ENCODE peak calls at places on chromosomes 12 and 14, in four cellular contexts. R, M, O and Z are unnamed samples.
A peak's percentile ranks its signal among the peaks of the same experiment; 100 is the strongest.

GRCh38 chr12:39620664-39621658 is 1.4 kb upstream of the ABCD2 start:
- DNase-seq in R (peak; percentile 38), M (peak; percentile 16), O (peak; percentile 23), Z (no peak)

GRCh38 chr12:121783771-121784170 is 9.7 kb downstream of the RHOF start:
- DNase-seq in R (no peak), O (no peak), M (peak; percentile 15), Z (no peak)

GRCh38 chr12:52871291-52871961 is 22.6 kb upstream of the KRT78 start:
- DNase-seq in O (peak; percentile 79), R (no peak), M (peak; percentile 68), Z (no peak)

GRCh38 chr12:7650091-7650490 is 15.6 kb downstream of the APOBEC1 start:
- DNase-seq in M (no peak), R (no peak), O (no peak), Z (no peak)

GRCh38 chr12:108559748-108560147 is 1.2 kb downstream of the SART3 start:
- DNase-seq in R (no peak), O (no peak), M (no peak), Z (no peak)

GRCh38 chr12:24600996-24601395 is 347.9 kb downstream of the BCAT1 start:
- DNase-seq in O (peak; percentile 97), R (no peak), M (no peak), Z (peak; percentile 46)

GRCh38 chr12:111011999-111012600 is 91.7 kb upstream of the MYL2 start:
- DNase-seq in M (no peak), R (no peak), O (no peak), Z (no peak)

GRCh38 chr14:61573321-61573720 is 122.0 kb upstream of the HIF1A start:
- DNase-seq in M (no peak), R (no peak), O (peak; percentile 68), Z (no peak)

GRCh38 chr12:25135531-25136154 is 59.3 kb downstream of the DNAI7 start:
- DNase-seq in M (peak; percentile 8), R (no peak), O (no peak), Z (peak; percentile 32)

GRCh38 chr14:71985538-71986234 is 53.5 kb downstream of the RGS6 start:
- DNase-seq in R (no peak), O (peak; percentile 1), M (no peak), Z (no peak)

GRCh38 chr14:74904623-74905503 is 18.2 kb downstream of the RPS6KL1 start:
- DNase-seq in O (no peak), M (no peak), R (no peak), Z (no peak)

GRCh38 chr12:109926488-109927210 is 26.6 kb downstream of the TCHP start:
- DNase-seq in M (no peak), R (no peak), O (no peak), Z (no peak)

GRCh38 chr12:113537751-113538087 is 66.0 kb upstream of the LHX5 start:
- DNase-seq in R (no peak), O (no peak), M (no peak), Z (no peak)

GRCh38 chr14:61477845-61478438 is 156.6 kb downstream of the PRKCH start:
- DNase-seq in M (peak; percentile 77), O (peak; percentile 47), R (no peak), Z (no peak)

GRCh38 chr12:120468271-120468845 is 1.2 kb downstream of the SRSF9 start:
- DNase-seq in R (no peak), O (peak; percentile 63), M (peak; percentile 43), Z (no peak)

GRCh38 chr14:98069712-98070133 is 1202.3 kb downstream of the BCL11B start:
- DNase-seq in R (no peak), M (no peak), O (peak; percentile 92), Z (no peak)

GRCh38 chr12:124567035-124567672 is at the start of gene NCOR2:
- DNase-seq in R (peak; percentile 43), O (no peak), M (no peak), Z (no peak)

GRCh38 chr12:28536088-28536487 is 345.8 kb downstream of the CCDC91 start:
- DNase-seq in R (no peak), M (no peak), O (peak; percentile 79), Z (no peak)

GRCh38 chr12:92784795-92785562 is 82.2 kb downstream of the PLEKHG7 start:
- DNase-seq in O (peak; percentile 76), M (no peak), R (peak; percentile 73), Z (peak; percentile 72)

GRCh38 chr12:39993261-39993660 is 112.6 kb downstream of the SLC2A13 start:
- DNase-seq in R (no peak), M (no peak), O (no peak), Z (no peak)

GRCh38 chr14:68967459-68967940 is 11.6 kb downstream of the ACTN1 start:
- DNase-seq in O (no peak), R (no peak), M (no peak), Z (no peak)

GRCh38 chr12:101620762-101621133 is 26.0 kb downstream of the MYBPC1 start:
- DNase-seq in O (no peak), M (no peak), R (no peak), Z (no peak)

GRCh38 chr14:81772391-81772790 is 238.7 kb upstream of the SEL1L start:
- DNase-seq in R (no peak), M (no peak), O (no peak), Z (no peak)

GRCh38 chr14:105527381-105528196 is 1.2 kb downstream of the TMEM121 start:
- DNase-seq in R (no peak), M (no peak), O (no peak), Z (no peak)
- H3K4me3 ChIP-seq in R (no peak overlapping the region), M (peak overlapping the region; percentile 61), O (peak overlapping the region; percentile 65), Z (peak overlapping the region; percentile 46)

GRCh38 chr14:25034803-25035681 is 14.9 kb downstream of the STXBP6 start:
- DNase-seq in O (no peak), M (no peak), R (no peak), Z (no peak)

GRCh38 chr14:25037032-25037431 is 12.9 kb downstream of the STXBP6 start:
- DNase-seq in R (no peak), M (no peak), O (no peak), Z (no peak)

GRCh38 chr14:25033358-25033757 is 16.6 kb downstream of the STXBP6 start:
- DNase-seq in R (no peak), M (no peak), O (no peak), Z (no peak)

GRCh38 chr14:25026476-25027137 is 23.3 kb downstream of the STXBP6 start:
- DNase-seq in R (no peak), O (no peak), M (no peak), Z (no peak)

DNA sequence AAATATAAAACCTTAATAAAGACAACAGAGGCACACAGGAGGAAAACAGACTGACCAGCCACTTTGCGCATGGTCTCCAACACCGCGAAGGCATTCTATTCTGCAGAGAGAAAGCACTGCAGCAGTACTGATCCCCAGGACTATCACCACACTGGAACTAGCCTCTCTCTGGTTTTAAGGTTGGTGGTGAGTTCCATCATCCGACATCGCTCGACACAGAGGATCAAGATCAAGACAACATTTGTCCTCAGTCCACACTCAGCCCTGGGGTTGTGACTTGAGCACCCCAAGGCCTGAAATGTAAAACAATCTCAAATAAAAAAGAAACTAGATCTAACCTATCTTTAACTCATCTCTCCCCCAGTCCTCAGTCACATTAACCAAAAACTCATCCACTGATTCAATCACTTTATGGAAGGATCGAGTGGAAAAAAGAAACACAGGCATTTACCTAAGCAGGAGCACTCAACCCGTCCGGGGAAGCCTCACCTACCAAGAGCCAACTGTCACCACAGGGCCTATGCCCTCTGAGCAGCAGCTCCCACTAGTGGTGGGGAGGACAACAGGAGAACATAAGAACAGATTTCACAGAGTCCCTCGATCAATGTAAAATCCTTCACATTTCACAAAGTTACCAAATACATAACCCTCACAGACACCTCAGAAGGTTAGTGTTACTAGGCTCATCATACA is 17.7 kb downstream of the STXBP6 start:
- DNase-seq in O (no peak), R (no peak), M (no peak), Z (peak; percentile 10)
- H3K4me3 ChIP-seq in O (no peak overlapping the region), R (no peak overlapping the region), M (no peak overlapping the region), Z (peak overlapping the region; percentile 13)

GRCh38 chr14:53520529-53520928 is 367.4 kb upstream of the DDHD1 start:
- DNase-seq in R (no peak), M (no peak), O (no peak), Z (peak; percentile 17)

GRCh38 chr14:53515264-53515663 is 362.1 kb upstream of the DDHD1 start:
- DNase-seq in R (no peak), O (peak; percentile 45), M (no peak), Z (peak; percentile 53)

GRCh38 chr14:53517276-53517960 is 364.3 kb upstream of the DDHD1 start:
- DNase-seq in R (no peak), O (peak; percentile 59), M (no peak), Z (no peak)

GRCh38 chr14:53519137-53519536 is 366.0 kb upstream of the DDHD1 start:
- DNase-seq in M (no peak), O (peak; percentile 63), R (no peak), Z (no peak)

DNA sequence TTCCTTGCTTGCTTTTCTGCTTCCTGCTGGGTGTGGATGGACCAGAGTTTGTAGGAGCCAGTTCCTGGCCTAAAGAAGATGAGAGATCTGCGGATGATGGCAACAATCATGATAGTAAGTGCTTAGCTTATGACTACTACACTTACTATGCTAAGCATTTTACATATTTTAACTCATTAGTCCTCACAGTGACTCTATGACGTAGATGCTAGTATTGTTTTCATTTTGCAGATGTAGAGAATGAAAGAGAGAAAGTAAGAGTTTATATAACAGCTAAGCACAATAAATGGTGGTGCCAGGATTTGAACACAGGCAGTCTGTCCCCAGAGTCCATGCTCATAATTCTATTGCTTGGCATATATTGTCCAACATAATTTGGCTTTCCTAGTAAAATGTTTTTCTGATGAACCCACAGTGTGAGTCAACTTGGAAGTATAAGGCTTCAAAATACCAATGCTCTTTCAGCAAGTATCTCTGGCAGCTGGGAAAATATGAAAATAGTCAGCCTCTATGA is 363.2 kb upstream of the DDHD1 start:
- DNase-seq in R (no peak), M (no peak), O (peak; percentile 81), Z (no peak)
- H3K4me3 ChIP-seq in R (no peak overlapping the region), M (no peak overlapping the region), O (no peak overlapping the region), Z (no peak overlapping the region)

GRCh38 chr14:36859119-36859518 is 197.5 kb downstream of the PAX9 start:
- DNase-seq in O (peak; percentile 26), M (no peak), R (no peak), Z (no peak)

GRCh38 chr14:36856095-36856878 is 194.6 kb downstream of the PAX9 start:
- DNase-seq in R (no peak), M (peak; percentile 55), O (no peak), Z (no peak)

GRCh38 chr14:36857136-36857535 is 195.5 kb downstream of the PAX9 start:
- DNase-seq in R (no peak), M (no peak), O (no peak), Z (no peak)

GRCh38 chr14:36852853-36853634 is 191.4 kb downstream of the PAX9 start:
- DNase-seq in O (peak; percentile 41), M (no peak), R (no peak), Z (no peak)

DNA sequence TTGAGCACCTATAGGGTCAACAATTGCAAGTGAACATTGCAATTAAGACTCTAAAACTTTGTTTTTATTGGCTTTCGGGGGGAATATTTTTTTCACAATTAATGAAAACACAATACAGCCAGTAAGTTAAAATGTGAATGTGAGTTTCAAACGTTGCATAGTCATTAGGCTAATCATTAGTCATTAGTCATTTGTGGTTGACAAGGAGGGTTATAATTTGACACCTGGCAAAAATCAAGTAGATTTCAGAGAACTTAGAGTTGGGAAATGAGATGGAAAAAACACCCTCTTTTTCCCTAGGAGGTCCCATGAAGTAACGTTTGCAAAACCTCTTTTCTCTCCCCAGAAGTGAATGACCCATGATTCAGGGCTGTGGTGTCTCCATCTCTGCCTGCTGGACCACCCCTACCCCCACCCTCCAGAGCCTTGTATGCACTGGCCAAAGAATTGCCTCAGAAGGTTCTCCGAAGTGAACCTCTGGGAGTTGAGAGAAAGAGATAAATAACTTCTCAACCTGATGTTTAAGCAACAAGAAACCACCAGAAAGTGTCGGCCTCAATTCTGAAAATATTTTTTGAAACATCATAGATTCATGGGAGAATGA is 196.3 kb downstream of the PAX9 start:
- DNase-seq in O (peak; percentile 2), R (no peak), M (no peak), Z (no peak)
- H3K4me3 ChIP-seq in O (no peak overlapping the region), R (no peak overlapping the region), M (no peak overlapping the region), Z (no peak overlapping the region)